ENCODE peak calls at places on chromosomes 2 and 18, in six cellular contexts. X is mesendoderm; C is neuronal stem cell; S is mesenchymal stem cell; R is effector memory CD4-positive, alpha-beta T cell; E is IMR-90. O is an unnamed sample. For H3K4me1, the result is how much of the 10 kb centered on the place peaks cover.

GRCh38 chr2:225122582-225123486 is 80.6 kb upstream of the DOCK10 start:
- DNase-seq in X (peak), C (no peak), S (peak), R (no peak), E (peak), O (peak)

GRCh38 chr2:101657787-101658186 is 39.7 kb upstream of the MAP4K4 start:
- DNase-seq in C (no peak), E (no peak), R (no peak), S (no peak), X (peak), O (peak)

GRCh38 chr2:219175928-219176817 is 552 bp downstream of the CNPPD1 start:
- DNase-seq in E (peak), S (peak), X (peak), C (peak), R (no peak), O (peak)

GRCh38 chr2:166766220-166766619 is 122.1 kb upstream of the XIRP2 start:
- DNase-seq in S (no peak), X (no peak), R (no peak), C (no peak), E (no peak), O (no peak)

GRCh38 chr2:27494944-27495554 is at the start of gene FNDC4:
- DNase-seq in X (peak), C (peak), S (peak), E (no peak), R (no peak), O (peak)

GRCh38 chr18:6626457-6626856 is 103.1 kb upstream of the ARHGAP28 start:
- DNase-seq in E (no peak), C (no peak), X (no peak), S (no peak), R (no peak), O (no peak)

GRCh38 chr2:241241669-241242068 is 53.2 kb downstream of the ANO7 start:
- DNase-seq in X (no peak), S (peak), C (no peak), R (no peak), E (no peak), O (no peak)

GRCh38 chr18:55407774-55408535 is 180.0 kb downstream of the TCF4 start:
- DNase-seq in C (no peak), X (no peak), E (no peak), R (no peak), S (no peak), O (no peak)

GRCh38 chr18:52694804-52695203 is 354.8 kb downstream of the DCC start:
- DNase-seq in R (no peak), X (peak), C (no peak), S (no peak), E (no peak), O (peak)

GRCh38 chr18:69586581-69586980 is 185.9 kb downstream of the DOK6 start:
- DNase-seq in X (no peak), E (no peak), R (no peak), C (no peak), S (no peak), O (no peak)

GRCh38 chr2:231467016-231467545 is 2.8 kb upstream of the NCL start:
- DNase-seq in S (no peak), E (no peak), R (no peak), C (no peak), X (no peak), O (no peak)

GRCh38 chr2:33477473-33478468 is 1.3 kb downstream of the RASGRP3 start:
- DNase-seq in C (no peak), X (peak), R (no peak), S (peak), E (no peak), O (no peak)

GRCh38 chr2:23249348-23249747 is 135.6 kb upstream of the KLHL29 start:
- DNase-seq in X (no peak), S (no peak), R (no peak), E (no peak), C (no peak), O (no peak)

GRCh38 chr2:168253379-168253778 is 6.0 kb upstream of the STK39 start:
- DNase-seq in R (no peak), E (no peak), X (no peak), S (no peak), C (no peak), O (no peak)

GRCh38 chr2:168255866-168256265 is 8.5 kb upstream of the STK39 start:
- DNase-seq in R (no peak), C (no peak), S (no peak), X (no peak), E (no peak), O (no peak)

GRCh38 chr2:168255103-168255502 is 7.7 kb upstream of the STK39 start:
- DNase-seq in S (no peak), X (no peak), C (no peak), E (no peak), R (no peak), O (peak)

GRCh38 chr2:168254158-168254935 is 7.0 kb upstream of the STK39 start:
- DNase-seq in S (peak), R (no peak), C (no peak), X (peak), E (peak), O (peak)

GRCh38 chr2:168256448-168256847 is 9.1 kb upstream of the STK39 start:
- DNase-seq in R (no peak), X (no peak), E (no peak), S (no peak), C (no peak), O (no peak)
- H3K27ac ChIP-seq in R (no peak), X (no peak), E (no peak), S (no peak), C (no peak), O (no peak)

DNA sequence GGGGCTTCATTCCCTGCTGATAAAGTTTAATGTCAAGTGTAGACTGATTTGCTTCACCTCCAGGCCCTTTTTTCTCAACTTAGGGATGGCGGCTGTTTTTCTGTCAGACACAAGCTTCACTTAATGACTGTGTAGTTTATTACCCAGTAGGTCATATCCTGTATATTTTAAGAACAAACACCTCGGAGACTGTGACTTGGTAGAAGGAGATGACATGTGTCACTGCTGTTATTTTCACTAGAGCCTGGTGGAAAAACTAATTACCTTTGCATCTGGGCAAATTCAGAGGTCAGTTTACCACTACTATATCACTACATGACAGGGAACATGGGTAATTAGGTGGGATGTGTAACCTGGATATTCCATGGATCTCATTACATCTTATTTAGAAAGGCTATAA is 353.6 kb upstream of the SPRED2 start:
- DNase-seq in X (no peak), R (no peak), E (no peak), S (no peak), C (no peak), O (no peak)
- H3K4me1 ChIP-seq in X (under half), R (under half), E (under half), S (under half), C (under half), O (under half)

GRCh38 chr2:235579128-235579527 is 85.3 kb downstream of the AGAP1 start:
- DNase-seq in E (no peak), R (no peak), X (no peak), S (no peak), C (no peak), O (no peak)
- H3K27ac ChIP-seq in E (no peak), R (no peak), X (no peak), S (no peak), C (no peak), O (no peak)

DNA sequence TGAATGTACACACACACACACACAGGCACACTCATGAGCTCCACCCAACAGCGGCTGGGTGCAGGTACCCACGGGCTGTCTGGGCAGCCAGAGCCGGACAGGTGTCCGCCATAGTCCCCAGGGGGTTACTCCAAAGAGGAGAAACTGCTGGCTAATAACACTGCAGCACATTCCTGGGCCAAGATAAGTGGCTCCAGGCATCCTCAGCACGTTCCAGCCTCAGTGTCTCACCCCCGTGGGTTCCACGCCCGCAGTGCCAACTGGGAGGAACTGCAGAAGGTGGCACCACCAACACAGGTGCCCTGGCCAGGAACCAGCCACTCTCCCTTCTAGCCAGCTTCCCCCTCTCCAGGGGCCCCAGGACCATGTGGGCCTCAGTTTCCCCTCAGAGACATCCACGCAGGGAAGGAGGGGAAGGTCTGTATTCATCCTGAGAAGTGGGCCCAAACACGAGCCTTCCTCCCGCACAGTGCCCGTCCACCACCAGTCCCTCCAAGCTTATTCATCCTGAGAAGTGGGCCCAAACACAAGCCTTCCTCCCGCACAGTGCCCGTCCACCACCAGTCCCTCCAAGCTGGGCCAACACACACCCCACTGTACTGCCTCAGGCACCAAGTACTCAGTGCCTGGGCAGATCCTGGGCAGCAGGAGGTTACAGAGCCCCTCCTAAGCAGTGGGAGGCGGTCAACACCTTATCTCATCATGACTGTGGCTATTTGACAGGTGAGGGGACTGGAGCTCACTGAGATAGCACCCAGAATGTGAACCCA is 47.6 kb downstream of the TNS1 start:
- DNase-seq in X (no peak), R (no peak), S (no peak), C (no peak), E (no peak), O (no peak)
- H3K4me1 ChIP-seq in X (under half), R (under half), S (under half), C (under half), E (under half), O (under half)

GRCh38 chr2:108570416-108570815 is 36.1 kb downstream of the LIMS1 start:
- DNase-seq in E (peak), X (peak), C (no peak), S (peak), R (no peak), O (no peak)
- H3K27ac ChIP-seq in E (peak), X (no peak), C (no peak), S (peak), R (no peak), O (no peak)

DNA sequence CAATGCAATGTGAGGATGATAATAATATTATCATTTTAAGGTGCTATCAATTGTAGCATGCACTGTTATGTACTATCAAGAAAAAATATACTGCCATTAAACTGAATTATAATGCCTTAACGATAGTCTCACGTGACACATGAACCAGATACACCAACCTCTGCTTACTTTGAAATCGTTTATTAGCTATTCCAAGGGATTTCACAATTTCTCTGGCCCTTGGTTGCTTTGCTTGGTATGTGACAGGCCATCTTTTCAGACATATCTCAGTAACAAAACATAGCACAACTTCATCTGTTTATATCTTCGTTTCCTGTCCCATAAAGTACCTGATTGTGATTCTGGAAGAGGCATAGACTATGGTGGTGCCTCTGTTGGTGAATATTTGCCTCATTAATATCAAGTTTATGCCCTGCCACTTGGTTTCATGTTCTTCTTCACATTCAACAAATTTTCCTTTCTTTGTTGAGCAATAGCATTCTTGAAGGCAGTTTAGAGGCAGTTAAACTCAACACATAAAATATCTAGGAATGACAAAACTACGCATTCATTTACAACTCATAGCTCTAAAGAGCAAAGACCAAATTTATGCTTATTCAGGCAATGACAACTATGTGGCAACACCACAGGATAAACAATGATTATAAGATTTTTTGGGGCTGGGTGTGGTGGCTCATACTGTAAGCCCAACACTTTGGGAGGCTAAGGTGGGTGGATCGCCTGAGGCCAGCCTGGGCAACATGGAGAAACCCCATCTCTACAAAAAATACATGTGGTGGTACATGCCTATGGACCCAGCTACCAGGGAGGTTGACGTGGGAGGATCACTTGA is 84.4 kb downstream of the MCFD2 start:
- DNase-seq in X (no peak), R (no peak), C (no peak), E (peak), S (peak), O (no peak)
- H3K4me1 ChIP-seq in X (under half), R (under half), C (under half), E (under half), S (under half), O (under half)

DNA sequence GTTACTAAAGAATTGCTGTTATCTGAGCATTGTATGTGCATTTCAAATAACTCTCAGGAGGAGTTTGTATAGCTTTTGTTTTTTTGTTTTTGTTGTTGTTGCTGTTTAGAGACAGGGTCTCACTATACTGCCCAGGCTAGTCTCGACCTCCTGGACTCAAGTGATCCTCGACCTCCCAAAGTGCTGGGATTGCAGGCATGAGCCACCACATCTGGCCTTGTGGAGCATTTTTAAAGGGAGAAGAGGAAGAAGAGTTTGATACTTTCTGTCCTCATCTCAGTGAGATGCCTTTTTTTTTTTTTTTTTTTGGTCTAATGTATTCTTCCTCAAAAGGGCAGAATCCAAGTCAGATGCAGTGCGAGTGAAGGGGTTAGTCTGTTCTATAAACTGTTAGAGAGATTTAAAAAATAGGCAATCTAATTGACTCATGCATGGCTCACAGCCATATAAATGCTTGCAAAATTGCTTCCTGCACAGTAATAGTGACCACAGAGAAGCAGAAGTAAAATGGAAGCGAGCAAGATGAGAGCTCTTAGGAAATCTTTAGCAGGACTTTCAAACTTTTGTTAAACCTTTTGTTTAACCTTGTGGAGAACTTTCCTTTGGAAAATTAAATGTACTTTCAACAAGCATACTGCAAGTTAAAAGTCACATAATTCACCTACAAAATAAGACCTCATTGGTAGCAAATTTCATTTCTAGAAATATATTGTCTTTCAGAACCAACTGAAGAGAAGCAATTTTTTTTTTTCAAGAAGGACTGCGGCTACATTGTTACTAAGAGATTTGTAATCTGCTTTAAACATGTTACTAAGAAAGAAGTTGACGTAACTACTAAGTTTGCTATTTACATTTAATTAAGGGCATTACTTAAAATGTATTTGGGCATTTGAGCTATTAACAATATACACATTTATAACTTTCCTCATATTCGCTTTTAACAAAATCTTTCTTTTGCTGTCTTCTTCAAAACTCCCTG is 52.3 kb upstream of the ROCK1 start:
- DNase-seq in C (no peak), X (no peak), E (peak), R (no peak), S (peak), O (peak)
- H3K27ac ChIP-seq in C (no peak), X (no peak), E (peak), R (no peak), S (no peak), O (no peak)

GRCh38 chr18:48832961-48833700 is 117.6 kb downstream of the SMAD7 start:
- DNase-seq in C (no peak), S (peak), E (peak), X (peak), R (peak), O (no peak)
- H3K4me1 ChIP-seq in C (under half), S (half or more), E (under half), X (under half), R (half or more), O (half or more)

DNA sequence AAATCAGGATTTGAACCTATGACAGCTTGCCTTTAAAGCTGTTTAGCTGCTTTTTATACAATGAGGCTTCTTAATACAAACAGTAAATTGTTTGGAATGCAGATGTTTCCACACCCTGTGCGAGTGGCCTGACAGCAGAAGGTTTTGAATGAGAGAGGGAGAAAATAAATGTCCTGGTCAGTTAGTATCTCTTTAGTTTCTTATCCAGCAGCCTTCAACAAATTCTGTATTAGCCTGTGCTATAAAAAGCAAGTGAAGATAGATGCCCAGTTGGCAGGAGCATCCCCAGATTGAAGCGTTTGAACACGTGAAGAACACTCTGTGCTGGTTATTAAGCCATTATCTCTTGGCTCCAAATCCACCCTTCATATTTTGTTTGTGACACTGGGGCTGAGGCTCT is 70.6 kb downstream of the CERS6 start:
- DNase-seq in X (no peak), S (peak), C (no peak), E (no peak), R (no peak), O (no peak)
- H3K27ac ChIP-seq in X (no peak), S (no peak), C (no peak), E (no peak), R (no peak), O (no peak)